ENCODE peak calls at places on chromosomes 4 and X, in five cellular contexts. L is left ventricle myocardium inferior; F is transverse colon; K is naive thymus-derived CD4-positive, alpha-beta T cell; B is right cardiac atrium. T is an unnamed sample. For H3K4me1, the result is how much of the 10 kb centered on the place peaks cover.

GRCh38 chrX:124388562-124388961 is 42.2 kb downstream of the SH2D1A start:
- DNase-seq in L (no peak), F (peak), K (peak), B (no peak), T (no peak)

GRCh38 chrX:31178769-31179125 is 106.9 kb upstream of the FTHL17 start:
- DNase-seq in L (no peak), F (no peak), K (no peak), B (no peak), T (no peak)

GRCh38 chr4:169571435-169571834 is 40.9 kb downstream of the NEK1 start:
- DNase-seq in L (no peak), F (no peak), K (no peak), B (no peak), T (no peak)

GRCh38 chrX:76453737-76454406 is 26.4 kb downstream of the MAGEE1 start:
- DNase-seq in L (no peak), F (no peak), K (no peak), B (no peak), T (no peak)

GRCh38 chr4:16056681-16057400 is 27.0 kb downstream of the PROM1 start:
- DNase-seq in L (no peak), F (no peak), K (no peak), B (peak), T (peak)

GRCh38 chrX:132836471-132836870 is 122.0 kb downstream of the HS6ST2 start:
- DNase-seq in L (no peak), F (no peak), K (no peak), B (no peak), T (no peak)

GRCh38 chr4:66681962-66682361 is 863.3 kb downstream of the CENPC start:
- DNase-seq in L (no peak), F (no peak), K (no peak), B (no peak), T (no peak)

GRCh38 chr4:76892001-76892400 is 5.9 kb downstream of the SOWAHB start:
- DNase-seq in L (no peak), F (no peak), K (no peak), B (no peak), T (no peak)

GRCh38 chr4:3862640-3863420 is 96.6 kb downstream of the ADRA2C start:
- DNase-seq in L (peak), F (no peak), K (no peak), B (no peak), T (no peak)

GRCh38 chr4:69910016-69910782 is 20.7 kb upstream of the CSN1S1 start:
- DNase-seq in L (no peak), F (no peak), K (no peak), B (no peak), T (no peak)

GRCh38 chr4:140504261-140504660 is 6.2 kb upstream of the MGAT4D start:
- DNase-seq in L (no peak), F (no peak), K (no peak), B (no peak), T (no peak)

GRCh38 chr4:2928242-2929155 is 34.7 kb downstream of the NOP14 start:
- DNase-seq in L (no peak), F (no peak), K (no peak), B (no peak), T (peak)

GRCh38 chr4:10960386-10960785 is 275.8 kb upstream of the CLNK start:
- DNase-seq in L (no peak), F (no peak), K (no peak), B (no peak), T (no peak)

GRCh38 chr4:68907230-68907629 is 44.4 kb downstream of the UGT2A3 start:
- DNase-seq in L (no peak), F (no peak), K (no peak), B (no peak), T (no peak)

GRCh38 chr4:68907788-68908700 is 43.6 kb downstream of the UGT2A3 start:
- DNase-seq in L (no peak), F (no peak), K (no peak), B (no peak), T (no peak)

GRCh38 chr4:68904786-68905185 is 46.8 kb downstream of the UGT2A3 start:
- DNase-seq in L (no peak), F (peak), K (no peak), B (no peak), T (no peak)

GRCh38 chr4:68906238-68907137 is 45.1 kb downstream of the UGT2A3 start:
- DNase-seq in L (no peak), F (no peak), K (no peak), B (peak), T (no peak)

GRCh38 chr4:68905598-68906237 is 45.9 kb downstream of the UGT2A3 start:
- DNase-seq in L (no peak), F (no peak), K (no peak), B (no peak), T (no peak)
- H3K4me3 ChIP-seq in L (peak), F (no peak), K (no peak), B (peak), T (no peak)

GRCh38 chr4:164212134-164212533 is 541.8 kb upstream of the SMIM31 start:
- DNase-seq in L (no peak), F (no peak), K (no peak), B (no peak), T (no peak)
- H3K27ac ChIP-seq in L (no peak), F (no peak), K (no peak), B (no peak), T (no peak)

GRCh38 chr4:57614533-57614932 is 504.3 kb upstream of the IGFBP7 start:
- DNase-seq in L (no peak), F (no peak), K (no peak), B (no peak), T (no peak)
- H3K4me1 ChIP-seq in L (under half), F (under half), K (under half), B (under half), T (under half)

DNA sequence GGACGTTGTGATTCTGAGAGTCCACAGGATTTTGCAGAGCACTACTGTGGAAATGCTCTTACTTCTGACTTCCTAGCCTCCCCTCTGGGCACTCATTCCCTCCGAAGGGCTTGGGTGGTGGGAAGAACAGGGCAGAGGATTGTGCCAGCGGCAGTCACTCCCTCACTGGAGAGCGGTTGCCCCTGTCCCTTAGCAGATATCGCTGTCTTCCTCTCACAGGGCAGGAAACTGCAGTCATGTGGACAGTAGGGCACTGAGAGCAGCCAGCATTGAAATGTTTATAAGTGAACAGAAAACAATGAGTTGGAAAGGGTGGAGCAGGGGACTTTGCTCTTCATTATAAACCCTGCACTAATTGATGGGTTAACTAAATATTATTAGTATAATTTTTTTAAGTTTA is 24.7 kb upstream of the SGMS2 start:
- DNase-seq in L (no peak), F (peak), K (no peak), B (no peak), T (no peak)
- H3K4me3 ChIP-seq in L (peak), F (no peak), K (no peak), B (peak), T (no peak)

DNA sequence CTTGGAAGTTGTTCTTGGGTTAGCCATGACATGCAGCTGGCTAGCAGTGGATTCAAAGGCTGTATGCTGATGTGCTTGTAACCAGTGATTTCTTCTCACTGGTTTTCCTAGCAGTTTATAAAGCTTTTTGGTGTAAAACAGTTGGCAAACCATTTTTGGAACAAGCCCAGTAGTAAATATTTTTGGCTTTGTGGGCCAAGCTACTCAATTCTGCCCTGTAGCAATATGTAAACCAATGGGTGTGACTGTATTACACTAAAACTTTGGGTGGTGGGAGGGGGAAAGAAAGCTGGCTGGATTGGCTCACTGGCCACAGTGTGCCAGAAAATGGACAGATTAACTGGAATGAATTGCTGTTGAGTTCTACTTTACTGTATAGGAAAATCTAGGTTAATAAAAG is 85.6 kb downstream of the SHROOM2 start:
- DNase-seq in L (no peak), F (no peak), K (no peak), B (no peak), T (no peak)
- H3K27ac ChIP-seq in L (no peak), F (no peak), K (no peak), B (no peak), T (no peak)

T was measured in gastrocnemius medialis.